ENCODE peak calls at places on chromosomes 16 and 17, in eight cellular contexts. T is ureter; H is RWPE1; S is left ventricle myocardium superior; N is stimulated activated CD4-positive, alpha-beta T cell treated with anti-CD3 and anti-CD28 coated beads, Interleukin-2, amount 100 ng/mL, for 48 hours; F is fibroblast of the conjunctiva; J is CD8-positive, alpha-beta memory T cell; X is cardiac fibroblast. B is an unnamed sample.

GRCh38 chr17:15513058-15513858 is 45.8 kb upstream of the CDRT4 start:
- DNase-seq in T (no peak), H (no peak), S (no peak), N (no peak), F (no peak), J (no peak), X (peak; percentile 58), B (no peak)

GRCh38 chr17:49224198-49224996 is 6.2 kb downstream of the PHOSPHO1 start:
- DNase-seq in T (no peak), H (no peak), S (peak; percentile 51), N (no peak), F (no peak), J (peak; percentile 73), X (no peak), B (no peak)

GRCh38 chr17:50934161-50934560 is 68.0 kb upstream of the TOB1 start:
- DNase-seq in T (no peak), H (no peak), S (no peak), N (no peak), F (no peak), J (no peak), X (no peak), B (no peak)

GRCh38 chr17:57106107-57106835 is 21.2 kb downstream of the AKAP1 start:
- DNase-seq in T (no peak), H (no peak), S (peak; percentile 66), N (no peak), F (no peak), J (no peak), X (no peak), B (no peak)

GRCh38 chr16:54926166-54926838 is 4.4 kb upstream of the IRX5 start:
- DNase-seq in T (no peak), H (no peak), S (no peak), N (no peak), F (no peak), J (no peak), X (peak; percentile 81), B (no peak)

GRCh38 chr16:15575293-15576049 is 67.5 kb downstream of the MARF1 start:
- DNase-seq in T (no peak), H (no peak), S (no peak), N (no peak), F (no peak), J (no peak), X (no peak), B (no peak)

GRCh38 chr17:28500712-28501379 is 5.3 kb upstream of the FOXN1 start:
- DNase-seq in T (no peak), H (no peak), S (no peak), N (no peak), F (no peak), J (no peak), X (no peak), B (no peak)

GRCh38 chr17:22142091-22142490 is 449.8 kb downstream of the KCNJ18 start:
- DNase-seq in T (no peak), H (no peak), S (no peak), N (no peak), F (no peak), J (no peak), X (no peak), B (no peak)

GRCh38 chr16:15055141-15056053 is 477 bp downstream of the NTAN1 start:
- DNase-seq in T (peak; percentile 66), H (peak; percentile 14), S (no peak), N (peak; percentile 35), F (peak; percentile 12), J (peak; percentile 86), X (peak; percentile 43), B (no peak)

GRCh38 chr16:72664122-72664479 is 383.8 kb downstream of the ZFHX3 start:
- DNase-seq in T (no peak), H (no peak), S (no peak), N (no peak), F (no peak), J (no peak), X (no peak), B (no peak)

GRCh38 chr17:58330544-58330996 is 2.0 kb upstream of the TSPOAP1 start:
- DNase-seq in T (no peak), H (no peak), S (no peak), N (peak; percentile 49), F (no peak), J (no peak), X (no peak), B (no peak)

GRCh38 chr17:56897646-56898424 is 16.0 kb downstream of the TRIM25 start:
- DNase-seq in T (peak; percentile 34), H (no peak), S (no peak), N (no peak), F (no peak), J (no peak), X (no peak), B (no peak)

GRCh38 chr16:50326835-50327465 is 41.8 kb downstream of the BRD7 start:
- DNase-seq in T (no peak), H (no peak), S (no peak), N (peak; percentile 55), F (peak; percentile 22), J (peak; percentile 78), X (peak; percentile 56), B (no peak)

GRCh38 chr17:50349241-50349595 is 3.3 kb downstream of the XYLT2 start:
- DNase-seq in T (no peak), H (no peak), S (no peak), N (no peak), F (no peak), J (no peak), X (no peak), B (no peak)

GRCh38 chr17:32731556-32732295 is 145.2 kb downstream of the MYO1D start:
- DNase-seq in T (no peak), H (no peak), S (no peak), N (no peak), F (no peak), J (no peak), X (no peak), B (no peak)

GRCh38 chr16:46843898-46844642 is 13.1 kb upstream of the C16orf87 start:
- DNase-seq in T (no peak), H (no peak), S (peak; percentile 40), N (no peak), F (no peak), J (no peak), X (no peak), B (no peak)

GRCh38 chr17:28147026-28147425 is 104.5 kb downstream of the NLK start:
- DNase-seq in T (no peak), H (no peak), S (no peak), N (no peak), F (no peak), J (no peak), X (no peak), B (no peak)

GRCh38 chr16:76081936-76082335 is 195.3 kb upstream of the CNTNAP4 start:
- DNase-seq in T (no peak), H (no peak), S (no peak), N (no peak), F (no peak), J (no peak), X (no peak), B (no peak)

GRCh38 chr17:2975469-2975958 is 87.9 kb downstream of the OR1D5 start:
- DNase-seq in T (peak; percentile 57), H (peak; percentile 80), S (no peak), N (no peak), F (no peak), J (no peak), X (no peak), B (no peak)

GRCh38 chr16:88904676-88905365 is 38.4 kb upstream of the PABPN1L start:
- DNase-seq in T (no peak), H (no peak), S (no peak), N (no peak), F (no peak), J (no peak), X (no peak), B (no peak)

GRCh38 chr17:18044609-18045008 is 5.4 kb downstream of the GID4 start:
- DNase-seq in T (no peak), H (no peak), S (no peak), N (no peak), F (no peak), J (no peak), X (no peak), B (no peak)

GRCh38 chr16:85629326-85629725 is 16.2 kb downstream of the GSE1 start:
- DNase-seq in T (no peak), H (no peak), S (peak; percentile 74), N (no peak), F (no peak), J (no peak), X (no peak), B (no peak)

GRCh38 chr17:78184311-78184710 is 2.5 kb downstream of the TK1 start:
- DNase-seq in T (no peak), H (no peak), S (no peak), N (no peak), F (no peak), J (no peak), X (no peak), B (no peak)

GRCh38 chr17:20218231-20218630 is 209.1 kb downstream of the SPECC1 start:
- DNase-seq in T (no peak), H (no peak), S (no peak), N (no peak), F (no peak), J (no peak), X (no peak), B (no peak)

GRCh38 chr16:17414421-17414820 is 56.3 kb downstream of the XYLT1 start:
- DNase-seq in T (no peak), H (no peak), S (no peak), N (peak; percentile 18), F (no peak), J (no peak), X (no peak), B (no peak)

GRCh38 chr16:66135376-66135775 is 231.1 kb upstream of the CDH5 start:
- DNase-seq in T (peak; percentile 61), H (no peak), S (peak; percentile 69), N (no peak), F (no peak), J (no peak), X (no peak), B (no peak)

GRCh38 chr16:84175351-84176081 is 11.3 kb downstream of the TAF1C start:
- DNase-seq in T (no peak), H (peak; percentile 81), S (no peak), N (peak; percentile 47), F (no peak), J (no peak), X (peak; percentile 45), B (peak; percentile 44)

GRCh38 chr17:37708008-37708615 is 36.7 kb downstream of the HNF1B start:
- DNase-seq in T (no peak), H (no peak), S (no peak), N (no peak), F (no peak), J (no peak), X (no peak), B (no peak)

B was measured in omental fat pad.